ENCODE peak calls at places on chromosomes 6 and 20, in four cellular contexts. X is GM12878, C is SK-N-SH, T is HCT116. O is an unnamed sample.

GRCh38 chr20:51598581-51598980 is 56.1 kb upstream of the NFATC2 start:
- DNase-seq in T (no peak), C (no peak), X (no peak), O (no peak)

GRCh38 chr20:32982617-32983458 is 21.4 kb downstream of the SUN5 start:
- DNase-seq in X (no peak), C (peak; percentile 55), T (no peak), O (no peak)

GRCh38 chr6:29887330-29887818 is 55.0 kb upstream of the HLA-A start:
- DNase-seq in C (no peak), X (no peak), T (peak; percentile 8), O (no peak)

GRCh38 chr20:1775117-1775516 is 117.5 kb upstream of the SIRPG start:
- DNase-seq in T (no peak), C (no peak), X (no peak), O (no peak)

GRCh38 chr6:46051962-46052361 is 36.3 kb upstream of the CLIC5 start:
- DNase-seq in X (no peak), T (no peak), C (no peak), O (no peak)

GRCh38 chr6:44043479-44044153 is 83.6 kb downstream of the MRPL14 start:
- DNase-seq in C (peak; percentile 68), T (no peak), X (no peak), O (peak; percentile 85)

GRCh38 chr20:50399003-50399916 is 110.9 kb upstream of the PTPN1 start:
- DNase-seq in T (no peak), C (no peak), X (no peak), O (peak; percentile 41)

GRCh38 chr6:107444277-107444676 is 15.1 kb downstream of the PDSS2 start:
- DNase-seq in C (no peak), T (no peak), X (no peak), O (no peak)

GRCh38 chr6:146358341-146359046 is 185.1 kb upstream of the RAB32 start:
- DNase-seq in X (no peak), T (no peak), C (no peak), O (no peak)

GRCh38 chr6:121436966-121437756 is 1.7 kb downstream of the GJA1 start:
- DNase-seq in T (no peak), X (no peak), C (peak; percentile 59), O (no peak)

GRCh38 chr6:122790740-122791679 is 2.0 kb downstream of the SMPDL3A start:
- DNase-seq in C (no peak), X (no peak), T (no peak), O (peak; percentile 2)

GRCh38 chr6:160028487-160029275 is 59.8 kb downstream of the IGF2R start:
- DNase-seq in C (no peak), X (no peak), T (no peak), O (no peak)

GRCh38 chr6:130647221-130647620 is 180.0 kb upstream of the SMLR1 start:
- DNase-seq in X (no peak), C (no peak), T (no peak), O (no peak)

GRCh38 chr6:50007821-50008220 is 14.0 kb downstream of the DEFB110 start:
- DNase-seq in T (no peak), X (no peak), C (no peak), O (no peak)

GRCh38 chr20:20079102-20079784 is 26.9 kb downstream of the CFAP61 start:
- DNase-seq in T (no peak), C (no peak), X (no peak), O (no peak)

GRCh38 chr20:62603021-62603906 is 39.0 kb upstream of the SLCO4A1 start:
- DNase-seq in X (no peak), T (no peak), C (no peak), O (no peak)

GRCh38 chr6:165605901-165606739 is 56.9 kb downstream of the PDE10A start:
- DNase-seq in T (no peak), X (no peak), C (no peak), O (no peak)

GRCh38 chr6:79735183-79735582 is 104.1 kb downstream of the SH3BGRL2 start:
- DNase-seq in T (no peak), X (no peak), C (no peak), O (no peak)

DNA sequence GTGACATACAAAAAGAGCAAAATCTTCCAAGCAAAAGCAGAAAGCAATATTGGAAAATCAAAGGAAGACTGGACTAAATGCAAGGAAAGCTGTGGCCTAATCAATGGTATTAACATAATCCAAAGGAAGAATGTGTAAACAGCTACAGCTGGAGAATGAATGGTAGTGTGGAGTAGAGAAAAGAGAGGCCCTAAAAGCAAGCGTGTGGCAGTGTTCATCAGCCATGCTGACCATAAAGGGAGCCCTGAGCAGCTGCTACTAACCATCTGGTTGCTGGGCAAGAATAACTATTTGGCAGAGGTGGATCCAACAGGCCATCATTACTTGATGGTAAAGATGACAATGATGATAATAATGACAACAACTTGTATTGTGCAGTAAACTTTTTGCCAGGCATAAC is 148.5 kb upstream of the BEND6 start:
- DNase-seq in C (no peak), X (no peak), T (no peak), O (no peak)
- TF ChIP-seq ZBTB33 in C (no peak), X (no peak), T (no peak), O (no peak)

DNA sequence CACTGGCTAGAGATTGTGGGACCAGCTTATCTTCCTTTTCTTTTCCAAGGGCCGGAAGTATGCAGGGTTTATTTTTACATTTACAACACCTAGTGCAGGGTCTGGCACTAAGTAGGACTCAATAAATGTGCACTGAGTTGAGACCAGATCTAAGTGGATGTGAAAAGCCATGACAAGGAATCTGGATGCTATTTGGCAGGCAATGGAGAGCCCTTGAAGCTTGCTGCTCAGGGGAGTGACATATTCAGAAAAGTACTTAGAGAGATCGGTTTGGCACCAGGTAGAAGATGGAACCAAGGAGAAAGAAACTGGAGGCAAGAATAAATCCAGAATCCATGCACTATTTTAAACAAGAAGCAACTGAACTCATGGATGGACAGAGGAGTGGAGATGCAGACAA is 815.8 kb downstream of the MAFB start:
- DNase-seq in C (no peak), T (no peak), X (no peak), O (no peak)
- TF ChIP-seq ZBTB33 in C (no peak), T (no peak), X (no peak), O (no peak)

GRCh38 chr6:36230376-36230775 is 33.8 kb downstream of the BRPF3 start:
- DNase-seq in C (no peak), X (no peak), T (no peak), O (no peak)

GRCh38 chr6:36229223-36229622 is 32.7 kb downstream of the BRPF3 start:
- DNase-seq in C (no peak), T (no peak), X (no peak), O (no peak)

GRCh38 chr6:36235309-36235708 is 34.6 kb upstream of the PNPLA1 start:
- DNase-seq in T (no peak), C (no peak), X (no peak), O (no peak)

GRCh38 chr6:36235862-36236261 is 34.0 kb upstream of the PNPLA1 start:
- DNase-seq in T (no peak), X (no peak), C (no peak), O (no peak)

DNA sequence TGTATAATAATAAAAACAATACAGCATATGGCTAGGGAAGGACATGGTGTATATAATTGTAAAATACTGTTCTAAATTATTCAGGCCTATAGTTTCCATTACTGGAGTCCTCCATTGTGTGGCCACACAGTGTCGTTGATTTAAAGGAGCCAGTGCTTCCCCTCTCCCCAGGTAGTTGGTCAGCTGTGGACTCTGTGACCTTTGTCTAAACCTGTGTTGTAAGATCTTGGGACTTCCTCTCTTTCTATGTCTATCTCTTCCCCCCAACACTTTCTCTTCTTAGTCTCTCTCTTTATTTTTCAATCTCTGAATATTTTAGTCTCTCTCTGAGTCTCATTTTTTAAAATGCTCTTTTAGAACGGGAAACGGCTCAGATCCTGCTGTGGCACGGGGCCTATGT is 35.6 kb downstream of the BRPF3 start:
- DNase-seq in C (no peak), X (no peak), T (no peak), O (no peak)
- TF ChIP-seq ZBTB33 in C (no peak), X (no peak), T (no peak), O (no peak)

DNA sequence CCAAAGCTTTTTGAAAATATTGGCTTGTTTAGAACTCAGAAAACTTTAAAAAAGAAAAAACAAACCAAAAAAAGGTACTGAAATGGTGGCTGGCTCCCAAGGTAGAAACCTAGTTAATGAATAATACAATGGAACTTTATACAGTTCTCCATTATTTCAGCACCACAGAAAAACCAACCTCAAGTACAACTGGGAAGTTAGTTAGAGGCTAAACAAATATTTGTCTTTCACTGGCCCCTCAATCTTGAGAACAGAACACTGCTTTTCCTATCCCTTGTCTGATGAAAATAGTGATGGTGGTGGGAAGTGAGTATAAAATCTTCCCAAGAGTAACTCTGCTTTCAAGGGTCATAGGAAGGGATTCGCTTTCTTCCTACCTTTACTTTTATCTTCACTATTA is 126.5 kb downstream of the REV3L start:
- DNase-seq in C (no peak), T (no peak), X (no peak), O (no peak)
- TF ChIP-seq ZBTB33 in C (no peak), T (no peak), X (no peak), O (no peak)